ENCODE peak calls at places on chromosomes 4 and X, in nine cellular contexts. One of them, this sample, is unnamed.

GRCh38 chr4:61760820-61761219 is 560.7 kb downstream of the ADGRL3 start:
- DNase-seq in stimulated activated naive CD4-positive, alpha-beta T cell treated with Interleukin-2 at 50 U/mL for 16 hours: no peak
- DNase-seq in HFF-Myc: no peak
- DNase-seq in kidney tubule cell: no peak
- DNase-seq in GM10248: no peak
- DNase-seq in Caco-2: no peak
- DNase-seq in activated T-cell treated with anti-CD3 and anti-CD28 coated beads for 4 hours: no peak
- DNase-seq in nephron progenitor cell: no peak
- DNase-seq in hippocampal formation: no peak
- DNase-seq in this sample: no peak

GRCh38 chr4:37828843-37829242 is 2.4 kb downstream of the PGM2 start:
- DNase-seq in stimulated activated naive CD4-positive, alpha-beta T cell treated with Interleukin-2 at 50 U/mL for 16 hours: no peak
- DNase-seq in HFF-Myc: no peak
- DNase-seq in kidney tubule cell: no peak
- DNase-seq in GM10248: no peak
- DNase-seq in Caco-2: no peak
- DNase-seq in activated T-cell treated with anti-CD3 and anti-CD28 coated beads for 4 hours: no peak
- DNase-seq in nephron progenitor cell: no peak
- DNase-seq in hippocampal formation: no peak
- DNase-seq in this sample: no peak

GRCh38 chr4:60562353-60562752 is 637.8 kb upstream of the ADGRL3 start:
- DNase-seq in stimulated activated naive CD4-positive, alpha-beta T cell treated with Interleukin-2 at 50 U/mL for 16 hours: no peak
- DNase-seq in HFF-Myc: no peak
- DNase-seq in kidney tubule cell: no peak
- DNase-seq in GM10248: no peak
- DNase-seq in Caco-2: no peak
- DNase-seq in activated T-cell treated with anti-CD3 and anti-CD28 coated beads for 4 hours: no peak
- DNase-seq in nephron progenitor cell: no peak
- DNase-seq in hippocampal formation: peak; percentile 4
- DNase-seq in this sample: no peak

GRCh38 chr4:139042981-139043460 is 27.4 kb downstream of the NOCT start:
- DNase-seq in stimulated activated naive CD4-positive, alpha-beta T cell treated with Interleukin-2 at 50 U/mL for 16 hours: no peak
- DNase-seq in HFF-Myc: peak; percentile 19
- DNase-seq in kidney tubule cell: no peak
- DNase-seq in GM10248: no peak
- DNase-seq in Caco-2: peak; percentile 18
- DNase-seq in activated T-cell treated with anti-CD3 and anti-CD28 coated beads for 4 hours: no peak
- DNase-seq in nephron progenitor cell: no peak
- DNase-seq in hippocampal formation: peak; percentile 16
- DNase-seq in this sample: no peak

GRCh38 chrX:53262918-53263394 is 18.4 kb downstream of the IQSEC2 start:
- DNase-seq in stimulated activated naive CD4-positive, alpha-beta T cell treated with Interleukin-2 at 50 U/mL for 16 hours: no peak
- DNase-seq in HFF-Myc: no peak
- DNase-seq in kidney tubule cell: peak; percentile 95
- DNase-seq in GM10248: no peak
- DNase-seq in Caco-2: no peak
- DNase-seq in activated T-cell treated with anti-CD3 and anti-CD28 coated beads for 4 hours: no peak
- DNase-seq in nephron progenitor cell: no peak
- DNase-seq in hippocampal formation: no peak
- DNase-seq in this sample: peak; percentile 70

GRCh38 chrX:3119376-3119775 is 78.1 kb downstream of the ARSF start:
- DNase-seq in stimulated activated naive CD4-positive, alpha-beta T cell treated with Interleukin-2 at 50 U/mL for 16 hours: no peak
- DNase-seq in HFF-Myc: no peak
- DNase-seq in kidney tubule cell: no peak
- DNase-seq in GM10248: no peak
- DNase-seq in Caco-2: no peak
- DNase-seq in activated T-cell treated with anti-CD3 and anti-CD28 coated beads for 4 hours: no peak
- DNase-seq in nephron progenitor cell: no peak
- DNase-seq in hippocampal formation: no peak
- DNase-seq in this sample: no peak

GRCh38 chr4:103948244-103949018 is 228.6 kb upstream of the TACR3 start:
- DNase-seq in stimulated activated naive CD4-positive, alpha-beta T cell treated with Interleukin-2 at 50 U/mL for 16 hours: no peak
- DNase-seq in HFF-Myc: no peak
- DNase-seq in kidney tubule cell: no peak
- DNase-seq in GM10248: no peak
- DNase-seq in Caco-2: peak; percentile 2
- DNase-seq in activated T-cell treated with anti-CD3 and anti-CD28 coated beads for 4 hours: no peak
- DNase-seq in nephron progenitor cell: no peak
- DNase-seq in hippocampal formation: no peak
- DNase-seq in this sample: no peak

GRCh38 chr4:124931050-124931449 is 218.5 kb upstream of the ANKRD50 start:
- DNase-seq in stimulated activated naive CD4-positive, alpha-beta T cell treated with Interleukin-2 at 50 U/mL for 16 hours: no peak
- DNase-seq in HFF-Myc: no peak
- DNase-seq in kidney tubule cell: no peak
- DNase-seq in GM10248: no peak
- DNase-seq in Caco-2: no peak
- DNase-seq in activated T-cell treated with anti-CD3 and anti-CD28 coated beads for 4 hours: no peak
- DNase-seq in nephron progenitor cell: no peak
- DNase-seq in hippocampal formation: no peak
- DNase-seq in this sample: no peak

GRCh38 chrX:84123585-84123984 is 64.4 kb downstream of the RPS6KA6 start:
- DNase-seq in stimulated activated naive CD4-positive, alpha-beta T cell treated with Interleukin-2 at 50 U/mL for 16 hours: no peak
- DNase-seq in HFF-Myc: no peak
- DNase-seq in kidney tubule cell: no peak
- DNase-seq in GM10248: no peak
- DNase-seq in Caco-2: no peak
- DNase-seq in activated T-cell treated with anti-CD3 and anti-CD28 coated beads for 4 hours: no peak
- DNase-seq in nephron progenitor cell: no peak
- DNase-seq in hippocampal formation: no peak
- DNase-seq in this sample: no peak

GRCh38 chrX:58025979-58026378 is 115.7 kb upstream of the ZXDA start:
- DNase-seq in stimulated activated naive CD4-positive, alpha-beta T cell treated with Interleukin-2 at 50 U/mL for 16 hours: no peak
- DNase-seq in HFF-Myc: no peak
- DNase-seq in kidney tubule cell: peak; percentile 34
- DNase-seq in GM10248: peak; percentile 17
- DNase-seq in Caco-2: peak; percentile 14
- DNase-seq in activated T-cell treated with anti-CD3 and anti-CD28 coated beads for 4 hours: peak; percentile 7
- DNase-seq in nephron progenitor cell: no peak
- DNase-seq in hippocampal formation: peak; percentile 24
- DNase-seq in this sample: peak; percentile 16

GRCh38 chr4:79492148-79492547 is 84.1 kb upstream of the GK2 start:
- DNase-seq in stimulated activated naive CD4-positive, alpha-beta T cell treated with Interleukin-2 at 50 U/mL for 16 hours: no peak
- DNase-seq in HFF-Myc: no peak
- DNase-seq in kidney tubule cell: no peak
- DNase-seq in GM10248: no peak
- DNase-seq in Caco-2: no peak
- DNase-seq in activated T-cell treated with anti-CD3 and anti-CD28 coated beads for 4 hours: no peak
- DNase-seq in nephron progenitor cell: no peak
- DNase-seq in hippocampal formation: no peak
- DNase-seq in this sample: no peak

GRCh38 chrX:48521353-48522243 is at the start of gene EBP:
- DNase-seq in stimulated activated naive CD4-positive, alpha-beta T cell treated with Interleukin-2 at 50 U/mL for 16 hours: peak; percentile 92
- DNase-seq in HFF-Myc: peak; percentile 56
- DNase-seq in kidney tubule cell: peak; percentile 90
- DNase-seq in GM10248: peak; percentile 90
- DNase-seq in Caco-2: peak; percentile 94
- DNase-seq in activated T-cell treated with anti-CD3 and anti-CD28 coated beads for 4 hours: peak; percentile 86
- DNase-seq in nephron progenitor cell: peak; percentile 84
- DNase-seq in hippocampal formation: peak; percentile 66
- DNase-seq in this sample: peak; percentile 91

GRCh38 chr4:159075531-159075932 is 27.3 kb upstream of the RAPGEF2 start:
- DNase-seq in stimulated activated naive CD4-positive, alpha-beta T cell treated with Interleukin-2 at 50 U/mL for 16 hours: no peak
- DNase-seq in HFF-Myc: no peak
- DNase-seq in kidney tubule cell: peak; percentile 16
- DNase-seq in GM10248: no peak
- DNase-seq in Caco-2: no peak
- DNase-seq in activated T-cell treated with anti-CD3 and anti-CD28 coated beads for 4 hours: no peak
- DNase-seq in nephron progenitor cell: no peak
- DNase-seq in hippocampal formation: no peak
- DNase-seq in this sample: peak; percentile 54

GRCh38 chrX:118727686-118728339 is 407 bp downstream of the IL13RA1 start:
- DNase-seq in stimulated activated naive CD4-positive, alpha-beta T cell treated with Interleukin-2 at 50 U/mL for 16 hours: no peak
- DNase-seq in HFF-Myc: no peak
- DNase-seq in kidney tubule cell: peak; percentile 28
- DNase-seq in GM10248: no peak
- DNase-seq in Caco-2: peak; percentile 53
- DNase-seq in activated T-cell treated with anti-CD3 and anti-CD28 coated beads for 4 hours: no peak
- DNase-seq in nephron progenitor cell: peak; percentile 50
- DNase-seq in hippocampal formation: no peak
- DNase-seq in this sample: peak; percentile 52

GRCh38 chrX:44432641-44433040 is 89.2 kb upstream of the EFHC2 start:
- DNase-seq in stimulated activated naive CD4-positive, alpha-beta T cell treated with Interleukin-2 at 50 U/mL for 16 hours: no peak
- DNase-seq in HFF-Myc: peak; percentile 38
- DNase-seq in kidney tubule cell: peak; percentile 4
- DNase-seq in GM10248: no peak
- DNase-seq in Caco-2: no peak
- DNase-seq in activated T-cell treated with anti-CD3 and anti-CD28 coated beads for 4 hours: no peak
- DNase-seq in nephron progenitor cell: no peak
- DNase-seq in hippocampal formation: no peak
- DNase-seq in this sample: no peak

This sample was measured in AG20443.